ENCODE peak calls at places on chromosomes 3 and 15, in six cellular contexts. V, J, X, S, I and B are unnamed samples.

GRCh38 chr3:25573386-25574171 is 91.1 kb downstream of the TOP2B start:
- DNase-seq in V (no peak), J (no peak), X (no peak), S (no peak), I (peak), B (no peak)

GRCh38 chr3:157746391-157746790 is 243.2 kb upstream of the VEPH1 start:
- DNase-seq in V (peak), J (no peak), X (peak), S (no peak), I (no peak), B (no peak)

GRCh38 chr3:65958216-65958615 is 80.5 kb downstream of the MAGI1 start:
- DNase-seq in V (peak), J (no peak), X (no peak), S (no peak), I (no peak), B (no peak)

GRCh38 chr15:62071711-62072308 is 5.0 kb downstream of the C2CD4A start:
- DNase-seq in V (no peak), J (no peak), X (peak), S (no peak), I (no peak), B (no peak)

GRCh38 chr3:108222813-108223307 is 636 bp upstream of the IFT57 start:
- DNase-seq in V (no peak), J (no peak), X (no peak), S (no peak), I (no peak), B (no peak)

GRCh38 chr15:75843618-75844610 is 667 bp downstream of the UBE2Q2 start:
- DNase-seq in V (peak), J (peak), X (no peak), S (peak), I (peak), B (peak)

GRCh38 chr15:37891754-37892368 is 42.6 kb upstream of the TMCO5A start:
- DNase-seq in V (peak), J (no peak), X (peak), S (no peak), I (no peak), B (no peak)

GRCh38 chr3:140470962-140471361 is 206.9 kb upstream of the TRIM42 start:
- DNase-seq in V (peak), J (no peak), X (peak), S (no peak), I (peak), B (no peak)

GRCh38 chr3:99659032-99659431 is 20.6 kb downstream of the COL8A1 start:
- DNase-seq in V (peak), J (no peak), X (peak), S (no peak), I (peak), B (no peak)

GRCh38 chr3:171001957-171002694 is 24.4 kb downstream of the SLC2A2 start:
- DNase-seq in V (peak), J (no peak), X (peak), S (no peak), I (no peak), B (no peak)

GRCh38 chr3:195870442-195870841 is 37.9 kb downstream of the TNK2 start:
- DNase-seq in V (peak), J (no peak), X (no peak), S (no peak), I (no peak), B (no peak)

GRCh38 chr15:78979456-78980320 is 34.8 kb upstream of the CTSH start:
- DNase-seq in V (peak), J (no peak), X (peak), S (no peak), I (no peak), B (peak)

GRCh38 chr3:107247116-107247515 is 130.1 kb upstream of the CCDC54 start:
- DNase-seq in V (no peak), J (no peak), X (no peak), S (no peak), I (no peak), B (no peak)

GRCh38 chr3:133413166-133414020 is 13.5 kb downstream of the BFSP2 start:
- DNase-seq in V (no peak), J (no peak), X (peak), S (no peak), I (no peak), B (no peak)

GRCh38 chr15:61195116-61196002 is 33.7 kb downstream of the RORA start:
- DNase-seq in V (no peak), J (no peak), X (peak), S (no peak), I (no peak), B (no peak)

GRCh38 chr3:45597166-45597565 is 2.6 kb downstream of the LIMD1 start:
- DNase-seq in V (no peak), J (no peak), X (peak), S (no peak), I (no peak), B (no peak)

GRCh38 chr3:6062226-6063187 is 798.4 kb upstream of the GRM7 start:
- DNase-seq in V (no peak), J (no peak), X (no peak), S (no peak), I (no peak), B (no peak)

GRCh38 chr15:83657549-83657948 is 3.6 kb downstream of the ADAMTSL3 start:
- DNase-seq in V (no peak), J (no peak), X (no peak), S (no peak), I (no peak), B (no peak)

GRCh38 chr15:45611305-45611704 is 23.5 kb upstream of the SQOR start:
- DNase-seq in V (no peak), J (no peak), X (peak), S (no peak), I (no peak), B (no peak)

GRCh38 chr15:70806992-70807712 is 43.8 kb upstream of the UACA start:
- DNase-seq in V (no peak), J (no peak), X (peak), S (no peak), I (no peak), B (no peak)

GRCh38 chr15:86138798-86139197 is 59.1 kb downstream of the AGBL1 start:
- DNase-seq in V (no peak), J (no peak), X (no peak), S (no peak), I (no peak), B (no peak)

GRCh38 chr15:41337631-41338522 is 5.2 kb downstream of the NUSAP1 start:
- DNase-seq in V (peak), J (no peak), X (no peak), S (no peak), I (no peak), B (no peak)

GRCh38 chr3:129000742-129001100 is 383 bp upstream of the EFCC1 start:
- DNase-seq in V (no peak), J (no peak), X (no peak), S (no peak), I (no peak), B (no peak)

GRCh38 chr15:60679256-60679655 is 200.3 kb upstream of the ICE2 start:
- DNase-seq in V (peak), J (no peak), X (peak), S (no peak), I (no peak), B (no peak)

GRCh38 chr3:21942328-21942727 is 191.3 kb upstream of the ZNF385D start:
- DNase-seq in V (peak), J (no peak), X (peak), S (no peak), I (peak), B (no peak)

GRCh38 chr3:73687081-73688004 is 62.6 kb upstream of the PDZRN3 start:
- DNase-seq in V (no peak), J (no peak), X (no peak), S (no peak), I (no peak), B (no peak)

GRCh38 chr3:119322523-119323400 is 28.6 kb downstream of the ARHGAP31 start:
- DNase-seq in V (peak), J (peak), X (peak), S (peak), I (peak), B (peak)

GRCh38 chr3:148697311-148698189 is at the start of gene AGTR1:
- DNase-seq in V (no peak), J (no peak), X (no peak), S (no peak), I (peak), B (no peak)

GRCh38 chr3:194364652-194365434 is 4.7 kb downstream of the LRRC15 start:
- DNase-seq in V (no peak), J (no peak), X (no peak), S (no peak), I (peak), B (no peak)

GRCh38 chr3:107660316-107660976 is 137.7 kb downstream of the BBX start:
- DNase-seq in V (no peak), J (no peak), X (peak), S (no peak), I (no peak), B (no peak)

GRCh38 chr3:14463330-14464216 is 61.2 kb downstream of the SLC6A6 start:
- DNase-seq in V (no peak), J (no peak), X (no peak), S (no peak), I (no peak), B (no peak)

GRCh38 chr3:30285188-30286006 is 321.0 kb upstream of the TGFBR2 start:
- DNase-seq in V (no peak), J (no peak), X (no peak), S (no peak), I (no peak), B (no peak)

GRCh38 chr3:133525435-133525834 is 48.1 kb upstream of the CDV3 start:
- DNase-seq in V (no peak), J (no peak), X (no peak), S (no peak), I (no peak), B (no peak)

GRCh38 chr3:22443834-22444233 is 692.8 kb upstream of the ZNF385D start:
- DNase-seq in V (no peak), J (no peak), X (no peak), S (no peak), I (no peak), B (no peak)